ENCODE peak calls at places on chromosomes 16 and 17, in seven cellular contexts. One of them, this sample, is unnamed.

GRCh38 chr16:56547120-56547948 is 17.5 kb upstream of the MT4 start:
- DNase-seq in GM12892: no peak
- DNase-seq in HepG2: no peak
- DNase-seq in H1: peak
- DNase-seq in K562: peak
- DNase-seq in GM12878: no peak
- DNase-seq in SK-N-SH: peak
- DNase-seq in this sample: no peak

GRCh38 chr17:69434164-69434579 is 19.7 kb downstream of the MAP2K6 start:
- DNase-seq in HepG2: no peak
- DNase-seq in GM12878: no peak
- DNase-seq in GM12892: no peak
- DNase-seq in SK-N-SH: no peak
- DNase-seq in H1: no peak
- DNase-seq in K562: no peak
- DNase-seq in this sample: no peak

GRCh38 chr17:50185724-50186545 is 15.5 kb downstream of the COL1A1 start:
- DNase-seq in GM12892: no peak
- DNase-seq in HepG2: no peak
- DNase-seq in SK-N-SH: no peak
- DNase-seq in H1: no peak
- DNase-seq in K562: no peak
- DNase-seq in GM12878: no peak
- DNase-seq in this sample: no peak

GRCh38 chr16:2970563-2970962 is 1.4 kb downstream of the PAQR4 start:
- DNase-seq in H1: no peak
- DNase-seq in GM12892: no peak
- DNase-seq in SK-N-SH: no peak
- DNase-seq in GM12878: no peak
- DNase-seq in HepG2: no peak
- DNase-seq in K562: no peak
- DNase-seq in this sample: no peak

GRCh38 chr16:28549301-28549899 is 4.3 kb upstream of the SGF29 start:
- DNase-seq in H1: no peak
- DNase-seq in GM12878: no peak
- DNase-seq in HepG2: peak
- DNase-seq in K562: no peak
- DNase-seq in GM12892: no peak
- DNase-seq in SK-N-SH: peak
- DNase-seq in this sample: no peak

GRCh38 chr16:72763927-72764628 is 283.9 kb downstream of the ZFHX3 start:
- DNase-seq in GM12878: peak
- DNase-seq in HepG2: no peak
- DNase-seq in SK-N-SH: no peak
- DNase-seq in K562: no peak
- DNase-seq in H1: no peak
- DNase-seq in GM12892: no peak
- DNase-seq in this sample: no peak

GRCh38 chr16:62041401-62041800 is 5.2 kb upstream of the CDH8 start:
- DNase-seq in GM12878: no peak
- DNase-seq in SK-N-SH: peak
- DNase-seq in GM12892: no peak
- DNase-seq in K562: no peak
- DNase-seq in H1: no peak
- DNase-seq in HepG2: peak
- DNase-seq in this sample: no peak

GRCh38 chr16:30888856-30889499 is 4.9 kb downstream of the BCL7C start:
- DNase-seq in GM12892: no peak
- DNase-seq in GM12878: no peak
- DNase-seq in HepG2: no peak
- DNase-seq in H1: no peak
- DNase-seq in K562: no peak
- DNase-seq in SK-N-SH: no peak
- DNase-seq in this sample: no peak

GRCh38 chr16:56617212-56618085 is 8.1 kb upstream of the MT1E start:
- DNase-seq in GM12878: no peak
- DNase-seq in SK-N-SH: no peak
- DNase-seq in K562: no peak
- DNase-seq in GM12892: no peak
- DNase-seq in HepG2: no peak
- DNase-seq in H1: peak
- DNase-seq in this sample: no peak

GRCh38 chr16:87465306-87465705 is 27.5 kb downstream of the ZCCHC14 start:
- DNase-seq in GM12878: no peak
- DNase-seq in HepG2: peak
- DNase-seq in K562: peak
- DNase-seq in H1: no peak
- DNase-seq in SK-N-SH: peak
- DNase-seq in GM12892: no peak
- DNase-seq in this sample: no peak

GRCh38 chr17:65163990-65164495 is 26.9 kb downstream of the RGS9 start:
- DNase-seq in GM12892: no peak
- DNase-seq in HepG2: peak
- DNase-seq in H1: no peak
- DNase-seq in K562: peak
- DNase-seq in SK-N-SH: no peak
- DNase-seq in GM12878: no peak
- DNase-seq in this sample: peak

GRCh38 chr16:2585651-2586081 is 47.8 kb downstream of the PDPK1 start:
- DNase-seq in K562: no peak
- DNase-seq in GM12892: no peak
- DNase-seq in SK-N-SH: no peak
- DNase-seq in H1: no peak
- DNase-seq in HepG2: no peak
- DNase-seq in GM12878: no peak
- DNase-seq in this sample: no peak

GRCh38 chr17:65389426-65389825 is 172.0 kb downstream of the AXIN2 start:
- DNase-seq in H1: no peak
- DNase-seq in GM12878: no peak
- DNase-seq in HepG2: no peak
- DNase-seq in K562: no peak
- DNase-seq in SK-N-SH: no peak
- DNase-seq in GM12892: no peak
- DNase-seq in this sample: no peak

GRCh38 chr17:2929881-2930533 is 133.4 kb downstream of the OR1D5 start:
- DNase-seq in HepG2: peak
- DNase-seq in SK-N-SH: peak
- DNase-seq in H1: peak
- DNase-seq in GM12892: peak
- DNase-seq in K562: peak
- DNase-seq in GM12878: no peak
- DNase-seq in this sample: peak

GRCh38 chr17:38540514-38540913 is 65.2 kb downstream of the SRCIN1 start:
- DNase-seq in H1: no peak
- DNase-seq in SK-N-SH: no peak
- DNase-seq in GM12892: no peak
- DNase-seq in K562: no peak
- DNase-seq in GM12878: no peak
- DNase-seq in HepG2: no peak
- DNase-seq in this sample: no peak

GRCh38 chr17:50659220-50659619 is 24.5 kb downstream of the ABCC3 start:
- DNase-seq in SK-N-SH: no peak
- DNase-seq in H1: peak
- DNase-seq in GM12892: no peak
- DNase-seq in K562: no peak
- DNase-seq in HepG2: no peak
- DNase-seq in GM12878: no peak
- DNase-seq in this sample: no peak

GRCh38 chr17:17140590-17140980 is 65.5 kb downstream of the PLD6 start:
- DNase-seq in GM12878: no peak
- DNase-seq in GM12892: no peak
- DNase-seq in HepG2: no peak
- DNase-seq in SK-N-SH: no peak
- DNase-seq in K562: no peak
- DNase-seq in H1: no peak
- DNase-seq in this sample: no peak

GRCh38 chr17:37607637-37608368 is 1.4 kb downstream of the SYNRG start:
- DNase-seq in GM12892: peak
- DNase-seq in GM12878: no peak
- DNase-seq in SK-N-SH: no peak
- DNase-seq in H1: no peak
- DNase-seq in K562: no peak
- DNase-seq in HepG2: no peak
- DNase-seq in this sample: no peak

GRCh38 chr16:85471469-85472431 is 141.4 kb upstream of the GSE1 start:
- DNase-seq in H1: no peak
- DNase-seq in K562: no peak
- DNase-seq in HepG2: no peak
- DNase-seq in GM12878: no peak
- DNase-seq in GM12892: no peak
- DNase-seq in SK-N-SH: no peak
- DNase-seq in this sample: no peak

DNA sequence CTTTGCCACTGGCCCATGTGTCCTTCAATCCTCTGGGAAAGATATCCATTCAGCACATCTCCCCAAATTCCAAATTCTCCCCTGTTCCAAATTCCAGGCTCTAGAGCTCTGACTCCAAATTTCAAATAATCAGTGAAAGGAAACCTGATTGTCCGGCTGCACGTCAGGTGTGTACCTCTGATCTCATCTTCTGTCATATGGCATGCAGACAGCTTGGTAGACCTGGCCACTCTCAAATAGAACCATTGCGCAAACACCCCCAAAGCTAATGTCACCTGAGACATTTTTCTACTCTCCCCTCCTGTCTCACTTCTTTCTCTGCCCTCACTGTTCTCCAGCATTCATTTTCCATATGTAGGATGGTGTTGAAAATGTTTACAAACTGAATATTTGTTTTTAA is 337.0 kb upstream of the DYNLRB2 start:
- DNase-seq in GM12892: no peak
- DNase-seq in SK-N-SH: no peak
- DNase-seq in GM12878: no peak
- DNase-seq in K562: no peak
- DNase-seq in H1: no peak
- DNase-seq in HepG2: no peak
- DNase-seq in this sample: no peak
- TF ChIP-seq TAF1 in GM12892: no peak
- TF ChIP-seq TAF1 in SK-N-SH: no peak
- TF ChIP-seq TAF1 in GM12878: no peak
- TF ChIP-seq TAF1 in K562: no peak
- TF ChIP-seq TAF1 in H1: no peak
- TF ChIP-seq TAF1 in HepG2: no peak
- TF ChIP-seq TAF1 in this sample: no peak

GRCh38 chr16:67268136-67268579 is 11.2 kb upstream of the PLEKHG4 start:
- DNase-seq in GM12892: no peak
- DNase-seq in GM12878: no peak
- DNase-seq in HepG2: peak
- DNase-seq in SK-N-SH: no peak
- DNase-seq in H1: no peak
- DNase-seq in K562: peak
- DNase-seq in this sample: no peak
- TF ChIP-seq TAF1 in GM12892: no peak
- TF ChIP-seq TAF1 in GM12878: no peak
- TF ChIP-seq TAF1 in HepG2: no peak
- TF ChIP-seq TAF1 in SK-N-SH: no peak
- TF ChIP-seq TAF1 in H1: no peak
- TF ChIP-seq TAF1 in K562: peak
- TF ChIP-seq TAF1 in this sample: no peak

GRCh38 chr17:81646869-81647600 is 9.3 kb downstream of the PDE6G start:
- DNase-seq in K562: peak
- DNase-seq in SK-N-SH: peak
- DNase-seq in GM12878: no peak
- DNase-seq in GM12892: peak
- DNase-seq in H1: no peak
- DNase-seq in HepG2: no peak
- DNase-seq in this sample: no peak
- TF ChIP-seq TAF1 in K562: no peak
- TF ChIP-seq TAF1 in SK-N-SH: no peak
- TF ChIP-seq TAF1 in GM12878: no peak
- TF ChIP-seq TAF1 in GM12892: no peak
- TF ChIP-seq TAF1 in H1: no peak
- TF ChIP-seq TAF1 in HepG2: no peak
- TF ChIP-seq TAF1 in this sample: no peak

DNA sequence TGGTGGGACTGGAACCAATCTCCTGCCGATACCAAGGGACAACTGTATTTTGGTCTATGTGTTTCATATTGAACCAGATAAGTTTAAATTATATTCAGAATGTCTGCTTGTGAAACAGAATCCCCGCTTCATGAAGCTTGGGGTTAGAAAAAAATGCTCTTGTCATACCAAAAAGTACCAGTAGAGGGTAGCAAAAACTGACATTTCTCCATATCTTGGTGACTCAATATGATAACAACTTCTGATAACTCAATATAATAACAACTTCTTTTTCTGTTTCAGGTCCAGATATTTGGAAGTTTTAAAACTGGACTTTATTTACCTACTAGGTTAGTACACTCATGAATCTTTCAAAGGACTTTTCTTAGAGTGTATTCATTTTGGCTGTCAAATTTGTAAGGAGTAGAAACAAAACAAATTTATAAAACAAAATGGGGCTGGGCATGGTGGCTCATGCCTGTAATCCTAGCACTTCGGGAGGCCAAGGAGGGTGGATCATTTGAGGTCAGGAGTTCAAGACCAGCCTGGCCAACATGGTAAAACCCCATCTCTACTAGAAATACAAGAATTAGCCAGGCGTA is 52.3 kb upstream of the ADCY7 start:
- DNase-seq in H1: no peak
- DNase-seq in GM12892: no peak
- DNase-seq in K562: peak
- DNase-seq in GM12878: no peak
- DNase-seq in HepG2: peak
- DNase-seq in SK-N-SH: peak
- DNase-seq in this sample: no peak
- TF ChIP-seq TAF1 in H1: no peak
- TF ChIP-seq TAF1 in GM12892: no peak
- TF ChIP-seq TAF1 in K562: no peak
- TF ChIP-seq TAF1 in GM12878: no peak
- TF ChIP-seq TAF1 in HepG2: no peak
- TF ChIP-seq TAF1 in SK-N-SH: no peak
- TF ChIP-seq TAF1 in this sample: no peak

This sample was measured in GM12891.